ENCODE peak calls at places on chromosomes 3 and 15, in seven cellular contexts. One of them, this sample, is unnamed.

GRCh38 chr15:57421540-57421939 is 45.2 kb downstream of the CGNL1 start:
- DNase-seq in cardiac muscle cell: peak; percentile 53
- DNase-seq in tibial nerve: no peak
- DNase-seq in adrenal gland: no peak
- DNase-seq in GM23248: peak; percentile 12
- DNase-seq in A549: no peak
- DNase-seq in heart left ventricle: no peak
- DNase-seq in this sample: no peak

GRCh38 chr3:132347095-132347494 is 29.9 kb downstream of the ACP3 start:
- DNase-seq in cardiac muscle cell: no peak
- DNase-seq in tibial nerve: no peak
- DNase-seq in adrenal gland: peak; percentile 69
- DNase-seq in GM23248: peak; percentile 92
- DNase-seq in A549: peak; percentile 24
- DNase-seq in heart left ventricle: peak; percentile 11
- DNase-seq in this sample: no peak

GRCh38 chr15:68271854-68272471 is 5.6 kb upstream of the FEM1B start:
- DNase-seq in cardiac muscle cell: no peak
- DNase-seq in tibial nerve: no peak
- DNase-seq in adrenal gland: peak; percentile 87
- DNase-seq in GM23248: peak; percentile 92
- DNase-seq in A549: peak; percentile 86
- DNase-seq in heart left ventricle: no peak
- DNase-seq in this sample: no peak

GRCh38 chr3:115651089-115651488 is 27.8 kb downstream of the GAP43 start:
- DNase-seq in cardiac muscle cell: no peak
- DNase-seq in tibial nerve: no peak
- DNase-seq in adrenal gland: no peak
- DNase-seq in GM23248: no peak
- DNase-seq in A549: no peak
- DNase-seq in heart left ventricle: no peak
- DNase-seq in this sample: no peak

GRCh38 chr15:38626443-38627050 is 61.9 kb upstream of the RASGRP1 start:
- DNase-seq in cardiac muscle cell: no peak
- DNase-seq in tibial nerve: peak; percentile 10
- DNase-seq in adrenal gland: no peak
- DNase-seq in GM23248: no peak
- DNase-seq in A549: no peak
- DNase-seq in heart left ventricle: no peak
- DNase-seq in this sample: no peak

GRCh38 chr3:149199474-149199873 is 22.2 kb downstream of the CP start:
- DNase-seq in cardiac muscle cell: no peak
- DNase-seq in tibial nerve: no peak
- DNase-seq in adrenal gland: no peak
- DNase-seq in GM23248: no peak
- DNase-seq in A549: no peak
- DNase-seq in heart left ventricle: no peak
- DNase-seq in this sample: no peak

GRCh38 chr3:105930733-105931132 is 61.9 kb upstream of the CBLB start:
- DNase-seq in cardiac muscle cell: no peak
- DNase-seq in tibial nerve: no peak
- DNase-seq in adrenal gland: no peak
- DNase-seq in GM23248: no peak
- DNase-seq in A549: no peak
- DNase-seq in heart left ventricle: no peak
- DNase-seq in this sample: no peak

GRCh38 chr3:64308931-64309330 is 83.7 kb upstream of the PRICKLE2 start:
- DNase-seq in cardiac muscle cell: no peak
- DNase-seq in tibial nerve: no peak
- DNase-seq in adrenal gland: no peak
- DNase-seq in GM23248: no peak
- DNase-seq in A549: no peak
- DNase-seq in heart left ventricle: no peak
- DNase-seq in this sample: no peak

GRCh38 chr3:20528180-20528579 is 342.2 kb upstream of the SGO1 start:
- DNase-seq in cardiac muscle cell: no peak
- DNase-seq in tibial nerve: no peak
- DNase-seq in adrenal gland: no peak
- DNase-seq in GM23248: no peak
- DNase-seq in A549: no peak
- DNase-seq in heart left ventricle: no peak
- DNase-seq in this sample: no peak

GRCh38 chr15:78630886-78631633 is 9.9 kb downstream of the CHRNB4 start:
- DNase-seq in cardiac muscle cell: no peak
- DNase-seq in tibial nerve: no peak
- DNase-seq in adrenal gland: no peak
- DNase-seq in GM23248: no peak
- DNase-seq in A549: no peak
- DNase-seq in heart left ventricle: no peak
- DNase-seq in this sample: no peak

DNA sequence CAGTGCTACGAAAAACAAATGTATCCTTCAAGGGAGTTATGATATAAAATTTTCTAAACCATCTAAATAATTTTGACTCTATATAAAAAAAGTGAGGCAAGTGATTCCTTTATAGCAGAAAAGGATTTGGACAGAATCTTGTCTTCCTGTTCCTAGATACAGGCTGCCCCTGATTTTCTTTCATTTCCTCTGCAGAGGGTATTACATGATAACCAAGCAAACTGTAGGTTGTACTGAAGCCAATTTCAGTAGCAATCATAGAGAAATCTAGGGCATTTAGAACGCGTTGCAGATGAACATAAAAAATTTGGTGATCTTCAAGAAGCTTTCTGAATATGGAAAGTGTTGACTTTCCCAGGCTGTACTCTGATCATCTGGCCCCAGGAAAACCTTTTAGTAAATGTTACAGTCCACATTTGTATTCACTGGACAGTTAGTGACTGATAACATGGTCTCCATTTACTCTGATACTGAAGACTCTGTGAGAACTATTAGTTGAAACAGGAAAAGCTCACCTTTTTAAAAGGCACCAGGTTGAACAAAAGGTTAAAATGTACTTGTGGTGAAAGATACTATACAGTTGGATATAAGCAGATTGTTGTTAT is 9.1 kb upstream of the UTS2B start:
- DNase-seq in cardiac muscle cell: no peak
- DNase-seq in tibial nerve: no peak
- DNase-seq in adrenal gland: no peak
- DNase-seq in GM23248: no peak
- DNase-seq in A549: no peak
- DNase-seq in heart left ventricle: no peak
- DNase-seq in this sample: no peak
- H3K4me1 ChIP-seq in cardiac muscle cell: peaks cover 21% of the 10 kb centered on the region
- H3K4me1 ChIP-seq in tibial nerve: peaks cover 67% of the 10 kb centered on the region
- H3K4me1 ChIP-seq in adrenal gland: peaks cover 36% of the 10 kb centered on the region
- H3K4me1 ChIP-seq in GM23248: peaks cover 68% of the 10 kb centered on the region
- H3K4me1 ChIP-seq in A549: peaks cover 55% of the 10 kb centered on the region
- H3K4me1 ChIP-seq in heart left ventricle: peaks cover 24% of the 10 kb centered on the region
- H3K4me1 ChIP-seq in this sample: peaks cover 29% of the 10 kb centered on the region

GRCh38 chr3:36956155-36956554 is 11.3 kb upstream of the TRANK1 start:
- DNase-seq in cardiac muscle cell: no peak
- DNase-seq in tibial nerve: no peak
- DNase-seq in adrenal gland: no peak
- DNase-seq in GM23248: no peak
- DNase-seq in A549: no peak
- DNase-seq in heart left ventricle: no peak
- DNase-seq in this sample: no peak

GRCh38 chr3:36959821-36960220 is 15.0 kb upstream of the TRANK1 start:
- DNase-seq in cardiac muscle cell: no peak
- DNase-seq in tibial nerve: no peak
- DNase-seq in adrenal gland: no peak
- DNase-seq in GM23248: no peak
- DNase-seq in A549: no peak
- DNase-seq in heart left ventricle: no peak
- DNase-seq in this sample: no peak

GRCh38 chr3:36957072-36957471 is 12.2 kb upstream of the TRANK1 start:
- DNase-seq in cardiac muscle cell: no peak
- DNase-seq in tibial nerve: no peak
- DNase-seq in adrenal gland: no peak
- DNase-seq in GM23248: no peak
- DNase-seq in A549: no peak
- DNase-seq in heart left ventricle: no peak
- DNase-seq in this sample: no peak

GRCh38 chr3:36960502-36960901 is 15.6 kb upstream of the TRANK1 start:
- DNase-seq in cardiac muscle cell: no peak
- DNase-seq in tibial nerve: no peak
- DNase-seq in adrenal gland: no peak
- DNase-seq in GM23248: no peak
- DNase-seq in A549: no peak
- DNase-seq in heart left ventricle: no peak
- DNase-seq in this sample: no peak

GRCh38 chr3:36957862-36958686 is 13.2 kb upstream of the TRANK1 start:
- DNase-seq in cardiac muscle cell: no peak
- DNase-seq in tibial nerve: no peak
- DNase-seq in adrenal gland: no peak
- DNase-seq in GM23248: peak; percentile 80
- DNase-seq in A549: peak; percentile 56
- DNase-seq in heart left ventricle: no peak
- DNase-seq in this sample: no peak
- H3K4me3 ChIP-seq in cardiac muscle cell: no peak overlapping the region
- H3K4me3 ChIP-seq in tibial nerve: no peak overlapping the region
- H3K4me3 ChIP-seq in adrenal gland: no peak overlapping the region
- H3K4me3 ChIP-seq in GM23248: peak overlapping the region; percentile 12
- H3K4me3 ChIP-seq in A549: peak overlapping the region; percentile 14
- H3K4me3 ChIP-seq in heart left ventricle: no peak overlapping the region
- H3K4me3 ChIP-seq in this sample: no peak overlapping the region

GRCh38 chr3:193502871-193503270 is 51.8 kb downstream of the ATP13A4 start:
- DNase-seq in cardiac muscle cell: no peak
- DNase-seq in tibial nerve: no peak
- DNase-seq in adrenal gland: no peak
- DNase-seq in GM23248: no peak
- DNase-seq in A549: no peak
- DNase-seq in heart left ventricle: no peak
- DNase-seq in this sample: peak; percentile 54

GRCh38 chr3:193496658-193497057 is 58.0 kb downstream of the ATP13A4 start:
- DNase-seq in cardiac muscle cell: no peak
- DNase-seq in tibial nerve: no peak
- DNase-seq in adrenal gland: no peak
- DNase-seq in GM23248: no peak
- DNase-seq in A549: no peak
- DNase-seq in heart left ventricle: no peak
- DNase-seq in this sample: no peak

GRCh38 chr3:193498195-193498594 is 56.5 kb downstream of the ATP13A4 start:
- DNase-seq in cardiac muscle cell: no peak
- DNase-seq in tibial nerve: no peak
- DNase-seq in adrenal gland: no peak
- DNase-seq in GM23248: no peak
- DNase-seq in A549: no peak
- DNase-seq in heart left ventricle: no peak
- DNase-seq in this sample: no peak

GRCh38 chr3:193499801-193500485 is 54.8 kb downstream of the ATP13A4 start:
- DNase-seq in cardiac muscle cell: no peak
- DNase-seq in tibial nerve: no peak
- DNase-seq in adrenal gland: no peak
- DNase-seq in GM23248: no peak
- DNase-seq in A549: no peak
- DNase-seq in heart left ventricle: no peak
- DNase-seq in this sample: no peak

DNA sequence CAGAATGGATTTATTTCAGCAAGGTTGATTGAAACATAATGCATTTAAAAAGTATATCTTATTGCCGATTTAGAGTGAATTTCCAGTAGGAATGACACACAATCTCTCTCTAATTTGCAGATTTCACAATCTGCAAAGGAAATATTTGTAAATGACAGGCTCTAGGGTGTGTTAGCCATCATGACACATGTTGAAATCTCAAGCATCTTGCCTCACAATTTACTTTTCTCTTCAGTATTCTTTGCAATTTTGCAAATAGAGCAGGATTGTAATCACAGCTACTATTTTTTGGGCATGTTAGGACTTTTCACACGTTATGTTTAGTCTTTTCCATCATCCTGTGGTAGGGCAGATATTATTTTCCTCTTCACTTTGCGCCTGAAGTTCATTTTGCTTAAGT is 55.5 kb downstream of the ATP13A4 start:
- DNase-seq in cardiac muscle cell: no peak
- DNase-seq in tibial nerve: no peak
- DNase-seq in adrenal gland: no peak
- DNase-seq in GM23248: peak; percentile 1
- DNase-seq in A549: no peak
- DNase-seq in heart left ventricle: no peak
- DNase-seq in this sample: no peak
- H3K27ac ChIP-seq in cardiac muscle cell: no peak overlapping the region
- H3K27ac ChIP-seq in tibial nerve: peak overlapping the region; percentile 18
- H3K27ac ChIP-seq in adrenal gland: no peak overlapping the region
- H3K27ac ChIP-seq in GM23248: no peak overlapping the region
- H3K27ac ChIP-seq in A549: no peak overlapping the region
- H3K27ac ChIP-seq in heart left ventricle: no peak overlapping the region
- H3K27ac ChIP-seq in this sample: no peak overlapping the region

GRCh38 chr3:167880183-167880582 is 144.7 kb downstream of the SERPINI1 start:
- DNase-seq in cardiac muscle cell: no peak
- DNase-seq in tibial nerve: no peak
- DNase-seq in adrenal gland: no peak
- DNase-seq in GM23248: no peak
- DNase-seq in A549: no peak
- DNase-seq in heart left ventricle: no peak
- DNase-seq in this sample: no peak

GRCh38 chr3:167872032-167872431 is 136.5 kb downstream of the SERPINI1 start:
- DNase-seq in cardiac muscle cell: no peak
- DNase-seq in tibial nerve: no peak
- DNase-seq in adrenal gland: no peak
- DNase-seq in GM23248: no peak
- DNase-seq in A549: no peak
- DNase-seq in heart left ventricle: no peak
- DNase-seq in this sample: no peak

GRCh38 chr3:167872941-167873340 is 137.4 kb downstream of the SERPINI1 start:
- DNase-seq in cardiac muscle cell: no peak
- DNase-seq in tibial nerve: no peak
- DNase-seq in adrenal gland: no peak
- DNase-seq in GM23248: peak; percentile 21
- DNase-seq in A549: no peak
- DNase-seq in heart left ventricle: no peak
- DNase-seq in this sample: no peak

GRCh38 chr3:167874667-167875372 is 139.3 kb downstream of the SERPINI1 start:
- DNase-seq in cardiac muscle cell: no peak
- DNase-seq in tibial nerve: no peak
- DNase-seq in adrenal gland: no peak
- DNase-seq in GM23248: no peak
- DNase-seq in A549: no peak
- DNase-seq in heart left ventricle: peak; percentile 49
- DNase-seq in this sample: no peak

DNA sequence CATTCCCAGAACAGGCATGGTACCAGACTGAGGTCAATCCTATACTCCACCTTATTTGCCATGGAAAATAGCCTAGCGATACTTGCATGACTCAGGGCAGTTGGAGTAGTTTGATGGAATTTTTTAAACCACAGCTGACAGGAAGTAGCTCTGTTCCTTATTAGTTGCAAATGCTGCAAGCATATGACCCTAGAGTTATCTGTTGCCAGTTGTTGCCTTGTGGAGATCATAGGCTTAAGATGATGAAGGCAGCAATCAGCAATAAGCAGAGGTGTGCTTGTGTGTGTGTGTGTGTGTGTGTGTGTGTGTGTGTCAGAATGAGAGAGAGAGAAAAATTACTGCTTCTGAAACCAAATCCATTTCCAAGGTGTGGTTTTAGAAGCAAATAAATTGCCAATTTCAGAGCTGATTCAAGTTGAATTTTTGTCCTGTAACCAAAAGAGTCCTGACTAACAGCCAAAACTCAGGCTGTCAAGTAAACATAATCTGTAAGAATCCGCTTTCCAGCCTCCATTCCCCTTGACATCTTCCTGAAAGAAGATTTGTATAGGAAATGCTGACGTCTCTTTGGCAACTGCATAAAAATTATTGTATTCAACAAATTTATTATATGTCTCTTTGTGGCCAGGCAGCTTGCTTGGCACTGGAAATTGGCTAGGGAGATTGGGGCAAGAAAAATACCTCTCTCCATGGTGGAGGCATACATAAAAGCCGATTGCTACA is 141.2 kb downstream of the SERPINI1 start:
- DNase-seq in cardiac muscle cell: no peak
- DNase-seq in tibial nerve: peak; percentile 59
- DNase-seq in adrenal gland: no peak
- DNase-seq in GM23248: peak; percentile 80
- DNase-seq in A549: no peak
- DNase-seq in heart left ventricle: peak; percentile 17
- DNase-seq in this sample: no peak
- H3K4me1 ChIP-seq in cardiac muscle cell: no peaks in the 10 kb centered on the region
- H3K4me1 ChIP-seq in tibial nerve: peaks cover 21% of the 10 kb centered on the region
- H3K4me1 ChIP-seq in adrenal gland: no peaks in the 10 kb centered on the region
- H3K4me1 ChIP-seq in GM23248: peaks cover 10% of the 10 kb centered on the region
- H3K4me1 ChIP-seq in A549: peaks cover 4% of the 10 kb centered on the region
- H3K4me1 ChIP-seq in heart left ventricle: peaks cover 15% of the 10 kb centered on the region
- H3K4me1 ChIP-seq in this sample: peaks cover 11% of the 10 kb centered on the region

This sample was measured in lung.